ENCODE peak calls at places on chromosomes 4 and X, in four cellular contexts. D is D341Med; G is activated CD4-positive, alpha-beta T cell treated with anti-CD3 and anti-CD28 coated beads, Interleukin-2, amount 10 ng/mL, durations not matched to agents 7 days and 5 days; I is SW480. O is an unnamed sample.

GRCh38 chr4:74006009-74006476 is 7.6 kb upstream of the CXCL5 start:
- DNase-seq in G (no peak), I (peak; percentile 78), D (no peak), O (no peak)

GRCh38 chr4:165326831-165327210 is 648 bp upstream of the MSMO1 start:
- DNase-seq in G (peak; percentile 21), D (peak; percentile 52), I (no peak), O (no peak)

GRCh38 chr4:4507923-4508322 is 33.9 kb downstream of the STX18 start:
- DNase-seq in I (peak; percentile 5), G (no peak), D (peak; percentile 59), O (no peak)

GRCh38 chr4:2809610-2810180 is 16.8 kb downstream of the SH3BP2 start:
- DNase-seq in I (no peak), G (no peak), D (no peak), O (no peak)

GRCh38 chrX:1784773-1785172 is 169.9 kb downstream of the ASMT start:
- DNase-seq in D (no peak), I (no peak), G (no peak), O (no peak)

GRCh38 chr4:149708513-149709175 is 107.0 kb downstream of the IQCM start:
- DNase-seq in D (no peak), G (no peak), I (no peak), O (no peak)

GRCh38 chrX:44494357-44494756 is 48.3 kb downstream of the FUNDC1 start:
- DNase-seq in I (no peak), G (no peak), D (no peak), O (no peak)

GRCh38 chr4:22019676-22020075 is 71.1 kb upstream of the KCNIP4 start:
- DNase-seq in G (no peak), D (no peak), I (no peak), O (no peak)

GRCh38 chr4:143599827-143600226 is 86.3 kb downstream of the SMARCA5 start:
- DNase-seq in G (no peak), D (no peak), I (no peak), O (no peak)

GRCh38 chrX:1534321-1535168 is 2.4 kb downstream of the P2RY8 start:
- DNase-seq in G (peak; percentile 54), I (no peak), D (no peak), O (no peak)

GRCh38 chrX:12709047-12709446 is 82.2 kb upstream of the PRPS2 start:
- DNase-seq in I (no peak), G (no peak), D (no peak), O (no peak)

GRCh38 chrX:102976793-102977495 is 39.9 kb downstream of the RAB40AL start:
- DNase-seq in I (peak; percentile 62), D (no peak), G (no peak), O (no peak)

GRCh38 chr4:151325320-151326246 is at the start of gene SH3D19:
- DNase-seq in G (no peak), D (peak; percentile 68), I (peak; percentile 74), O (no peak)

GRCh38 chrX:1384738-1385250 is 7.1 kb downstream of the SLC25A6 start:
- DNase-seq in I (no peak), G (no peak), D (peak; percentile 20), O (no peak)

O was measured in cortex of kidney.